ENCODE peak calls at places on chromosomes 5 and 9, in nine cellular contexts. K, M, T, A, D, B, W, C and F are unnamed samples.

GRCh38 chr5:163306421-163306820 is 131.0 kb upstream of the CCNG1 start:
- DNase-seq in K (peak), M (no peak), T (no peak), A (no peak), D (no peak), B (peak), W (no peak), C (no peak), F (no peak)

GRCh38 chr5:61089351-61089750 is 72.9 kb downstream of the SMIM15 start:
- DNase-seq in K (no peak), M (no peak), T (no peak), A (no peak), D (no peak), B (no peak), W (no peak), C (no peak), F (no peak)

GRCh38 chr9:130698514-130698913 is 4.9 kb downstream of the EXOSC2 start:
- DNase-seq in K (peak), M (no peak), T (no peak), A (no peak), D (no peak), B (no peak), W (no peak), C (no peak), F (no peak)

GRCh38 chr9:87425202-87425601 is 72.5 kb upstream of the DAPK1 start:
- DNase-seq in K (no peak), M (no peak), T (no peak), A (no peak), D (no peak), B (no peak), W (no peak), C (no peak), F (no peak)

GRCh38 chr5:42985129-42986037 is 54.7 kb downstream of the ANXA2R start:
- DNase-seq in K (peak), M (no peak), T (no peak), A (no peak), D (no peak), B (no peak), W (no peak), C (no peak), F (no peak)

GRCh38 chr5:120806132-120806531 is 342.0 kb downstream of the PRR16 start:
- DNase-seq in K (no peak), M (no peak), T (no peak), A (no peak), D (no peak), B (no peak), W (no peak), C (no peak), F (no peak)

GRCh38 chr9:32899181-32899580 is 102.2 kb downstream of the APTX start:
- DNase-seq in K (no peak), M (no peak), T (no peak), A (no peak), D (no peak), B (no peak), W (no peak), C (no peak), F (no peak)

GRCh38 chr5:60788863-60789513 is 55.1 kb downstream of the ELOVL7 start:
- DNase-seq in K (no peak), M (no peak), T (no peak), A (no peak), D (no peak), B (no peak), W (no peak), C (no peak), F (no peak)

GRCh38 chr5:77545285-77545684 is 53.2 kb upstream of the WDR41 start:
- DNase-seq in K (no peak), M (no peak), T (no peak), A (no peak), D (no peak), B (no peak), W (no peak), C (peak), F (no peak)

GRCh38 chr9:127177221-127177620 is 54.8 kb upstream of the ANGPTL2 start:
- DNase-seq in K (no peak), M (no peak), T (peak), A (no peak), D (peak), B (no peak), W (peak), C (peak), F (no peak)

GRCh38 chr5:159965031-159965837 is 43.7 kb upstream of the TTC1 start:
- DNase-seq in K (peak), M (no peak), T (peak), A (no peak), D (no peak), B (peak), W (peak), C (no peak), F (no peak)

GRCh38 chr9:12916037-12916436 is 141.2 kb downstream of the LURAP1L start:
- DNase-seq in K (peak), M (no peak), T (no peak), A (no peak), D (no peak), B (no peak), W (no peak), C (no peak), F (no peak)

GRCh38 chr9:20863910-20864309 is 167.5 kb downstream of the HACD4 start:
- DNase-seq in K (no peak), M (no peak), T (no peak), A (no peak), D (no peak), B (no peak), W (no peak), C (no peak), F (no peak)

GRCh38 chr5:138725153-138725884 is 27.9 kb upstream of the CTNNA1 start:
- DNase-seq in K (peak), M (no peak), T (peak), A (no peak), D (peak), B (peak), W (no peak), C (peak), F (no peak)

GRCh38 chr5:111775224-111775623 is 18.2 kb upstream of the NREP start:
- DNase-seq in K (no peak), M (no peak), T (no peak), A (no peak), D (no peak), B (no peak), W (no peak), C (no peak), F (no peak)

GRCh38 chr9:120755827-120756434 is 37.3 kb downstream of the FBXW2 start:
- DNase-seq in K (peak), M (peak), T (peak), A (peak), D (no peak), B (peak), W (peak), C (no peak), F (peak)

GRCh38 chr5:176675676-176676360 is 28.5 kb downstream of the TSPAN17 start:
- DNase-seq in K (peak), M (no peak), T (no peak), A (peak), D (no peak), B (peak), W (no peak), C (no peak), F (no peak)

GRCh38 chr9:108473209-108474112 is 382.3 kb downstream of the ACTL7B start:
- DNase-seq in K (no peak), M (no peak), T (no peak), A (no peak), D (peak), B (peak), W (no peak), C (no peak), F (no peak)

GRCh38 chr5:124599048-124599973 is 147.1 kb downstream of the ZNF608 start:
- DNase-seq in K (peak), M (no peak), T (peak), A (no peak), D (no peak), B (peak), W (no peak), C (no peak), F (no peak)

GRCh38 chr5:177393990-177394389 is 6.5 kb downstream of the PFN3 start:
- DNase-seq in K (no peak), M (no peak), T (no peak), A (no peak), D (no peak), B (no peak), W (no peak), C (no peak), F (no peak)

GRCh38 chr5:145636396-145636795 is 198.7 kb downstream of the PRELID2 start:
- DNase-seq in K (no peak), M (no peak), T (no peak), A (no peak), D (no peak), B (no peak), W (no peak), C (no peak), F (no peak)

GRCh38 chr5:91283326-91283725 is 99.8 kb downstream of the ARRDC3 start:
- DNase-seq in K (no peak), M (no peak), T (no peak), A (no peak), D (no peak), B (no peak), W (no peak), C (no peak), F (no peak)

GRCh38 chr9:128607642-128608350 is 48.9 kb downstream of the DYNC2I2 start:
- DNase-seq in K (no peak), M (no peak), T (peak), A (no peak), D (no peak), B (no peak), W (no peak), C (peak), F (no peak)

GRCh38 chr5:20556364-20556763 is 568.4 kb upstream of the CDH18 start:
- DNase-seq in K (no peak), M (no peak), T (no peak), A (no peak), D (no peak), B (peak), W (no peak), C (no peak), F (no peak)

GRCh38 chr9:135692410-135692809 is 6.9 kb downstream of the SOHLH1 start:
- DNase-seq in K (no peak), M (no peak), T (no peak), A (peak), D (no peak), B (no peak), W (no peak), C (no peak), F (no peak)

GRCh38 chr5:157390179-157390923 is 69.7 kb upstream of the NIPAL4 start:
- DNase-seq in K (peak), M (no peak), T (peak), A (no peak), D (no peak), B (peak), W (no peak), C (no peak), F (peak)

GRCh38 chr9:133539434-133539833 is 4.9 kb downstream of the ADAMTSL2 start:
- DNase-seq in K (no peak), M (no peak), T (peak), A (peak), D (no peak), B (no peak), W (no peak), C (no peak), F (no peak)

GRCh38 chr5:125409101-125409495 is 662.7 kb upstream of the ZNF608 start:
- DNase-seq in K (no peak), M (no peak), T (no peak), A (no peak), D (no peak), B (peak), W (no peak), C (no peak), F (no peak)

GRCh38 chr5:1127991-1128785 is 16.3 kb upstream of the SLC12A7 start:
- DNase-seq in K (no peak), M (no peak), T (peak), A (no peak), D (no peak), B (no peak), W (no peak), C (no peak), F (no peak)

GRCh38 chr5:178182158-178182876 is 4.9 kb downstream of the GMCL2 start:
- DNase-seq in K (no peak), M (no peak), T (no peak), A (no peak), D (peak), B (no peak), W (no peak), C (no peak), F (no peak)

GRCh38 chr5:127203818-127204217 is 86.8 kb upstream of the MEGF10 start:
- DNase-seq in K (no peak), M (no peak), T (no peak), A (no peak), D (no peak), B (no peak), W (no peak), C (no peak), F (no peak)

GRCh38 chr5:64632251-64632650 is 58.1 kb upstream of the SHISAL2B start:
- DNase-seq in K (no peak), M (no peak), T (no peak), A (no peak), D (no peak), B (no peak), W (no peak), C (no peak), F (no peak)

GRCh38 chr5:114191441-114191840 is 170.4 kb upstream of the KCNN2 start:
- DNase-seq in K (no peak), M (no peak), T (no peak), A (no peak), D (no peak), B (no peak), W (no peak), C (no peak), F (no peak)

GRCh38 chr5:132090107-132090506 is 16.5 kb downstream of the CSF2 start:
- DNase-seq in K (no peak), M (no peak), T (no peak), A (no peak), D (no peak), B (peak), W (no peak), C (no peak), F (no peak)

GRCh38 chr5:73233053-73233460 is 60.1 kb downstream of the TMEM174 start:
- DNase-seq in K (no peak), M (no peak), T (no peak), A (no peak), D (no peak), B (no peak), W (no peak), C (no peak), F (no peak)

GRCh38 chr9:108182950-108183381 is 672.8 kb downstream of the ACTL7B start:
- DNase-seq in K (no peak), M (no peak), T (no peak), A (no peak), D (no peak), B (no peak), W (no peak), C (no peak), F (peak)

GRCh38 chr5:138662599-138662998 is 87.4 kb upstream of the HSPA9 start:
- DNase-seq in K (no peak), M (no peak), T (no peak), A (no peak), D (peak), B (no peak), W (no peak), C (no peak), F (no peak)

GRCh38 chr9:35660966-35661413 is 2.9 kb downstream of the CCDC107 start:
- DNase-seq in K (peak), M (no peak), T (peak), A (no peak), D (no peak), B (peak), W (no peak), C (peak), F (no peak)

GRCh38 chr9:35658144-35658893 is at the start of gene CCDC107:
- DNase-seq in K (peak), M (peak), T (peak), A (peak), D (peak), B (peak), W (peak), C (peak), F (no peak)

GRCh38 chr9:35658894-35659220 is 765 bp downstream of the CCDC107 start:
- DNase-seq in K (peak), M (no peak), T (no peak), A (no peak), D (no peak), B (peak), W (no peak), C (peak), F (no peak)

GRCh38 chr9:35657327-35658143 is at the start of gene RMRP:
- DNase-seq in K (peak), M (peak), T (peak), A (peak), D (peak), B (peak), W (peak), C (peak), F (peak)

GRCh38 chr9:35659340-35659739 is 1.2 kb downstream of the CCDC107 start:
- DNase-seq in K (no peak), M (no peak), T (no peak), A (no peak), D (no peak), B (no peak), W (no peak), C (peak), F (no peak)
- TF ChIP-seq POLR2A in K (no peak), M (no peak), T (no peak), A (no peak), D (no peak), B (no peak), W (no peak), C (no peak), F (no peak)

GRCh38 chr5:75057551-75057950 is 5.2 kb upstream of the GCNT4 start:
- DNase-seq in K (no peak), M (no peak), T (no peak), A (no peak), D (no peak), B (no peak), W (no peak), C (no peak), F (no peak)

GRCh38 chr5:75052461-75053285 is at the start of gene GCNT4:
- DNase-seq in K (no peak), M (no peak), T (peak), A (no peak), D (no peak), B (peak), W (peak), C (peak), F (no peak)

GRCh38 chr5:75054110-75054930 is 2.0 kb upstream of the GCNT4 start:
- DNase-seq in K (no peak), M (no peak), T (peak), A (no peak), D (no peak), B (no peak), W (peak), C (peak), F (no peak)

GRCh38 chr5:75053286-75054109 is 1.1 kb upstream of the GCNT4 start:
- DNase-seq in K (peak), M (no peak), T (peak), A (peak), D (peak), B (peak), W (peak), C (peak), F (no peak)

DNA sequence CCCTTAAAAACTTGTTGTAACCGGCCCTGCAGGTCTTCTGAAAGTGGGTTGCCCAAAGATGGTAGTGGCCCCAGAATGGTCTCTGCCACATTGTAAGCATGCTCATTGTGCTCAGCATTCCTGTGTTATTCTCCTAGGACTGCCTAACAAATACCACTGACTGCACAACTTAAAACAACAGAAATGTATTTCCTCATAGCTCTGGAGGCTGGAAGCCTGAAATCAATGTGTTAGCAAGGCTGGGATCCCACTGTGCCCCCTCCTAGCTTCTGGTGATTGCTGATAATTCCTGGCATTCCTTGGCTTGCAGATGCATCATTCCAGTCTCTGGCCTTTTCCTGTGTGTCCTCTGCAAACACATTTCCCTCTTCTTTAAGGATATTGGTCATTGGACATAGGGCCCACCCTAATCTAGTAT is 3.4 kb upstream of the GCNT4 start:
- DNase-seq in K (peak), M (no peak), T (no peak), A (no peak), D (no peak), B (peak), W (no peak), C (no peak), F (no peak)
- TF ChIP-seq EP300 in K (no peak), M (no peak), T (no peak), A (no peak), D (no peak), B (no peak), W (no peak), C (no peak), F (no peak)

DNA sequence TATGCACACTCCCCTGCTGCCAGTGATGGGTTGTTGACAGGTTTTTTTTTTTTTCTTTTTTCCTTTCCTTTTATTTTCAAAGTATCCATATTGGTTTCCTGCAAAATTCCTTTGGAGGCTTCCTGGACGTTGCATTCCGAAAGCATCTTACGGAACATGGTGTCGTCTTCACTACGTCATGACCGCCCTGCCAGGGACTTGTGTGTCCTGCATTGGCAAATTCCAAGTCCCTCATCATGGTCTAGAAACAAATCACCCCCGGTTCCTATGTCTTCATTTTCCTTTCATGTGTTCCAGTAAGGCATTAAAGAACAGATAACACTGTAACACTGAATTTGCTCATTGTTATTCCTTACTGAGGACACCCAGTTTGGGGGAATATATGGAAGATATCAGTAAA is 35.0 kb upstream of the ADAMTSL1 start:
- DNase-seq in K (no peak), M (no peak), T (no peak), A (no peak), D (no peak), B (no peak), W (peak), C (no peak), F (no peak)
- H3K4me3 ChIP-seq in K (no peak), M (peak), T (peak), A (no peak), D (peak), B (no peak), W (peak), C (peak), F (peak)

GRCh38 chr5:79236970-79237734 is 1.2 kb downstream of the JMY start:
- DNase-seq in K (peak), M (no peak), T (peak), A (peak), D (peak), B (peak), W (peak), C (peak), F (no peak)
- TF ChIP-seq POLR2A in K (no peak), M (no peak), T (no peak), A (no peak), D (no peak), B (no peak), W (no peak), C (no peak), F (no peak)

DNA sequence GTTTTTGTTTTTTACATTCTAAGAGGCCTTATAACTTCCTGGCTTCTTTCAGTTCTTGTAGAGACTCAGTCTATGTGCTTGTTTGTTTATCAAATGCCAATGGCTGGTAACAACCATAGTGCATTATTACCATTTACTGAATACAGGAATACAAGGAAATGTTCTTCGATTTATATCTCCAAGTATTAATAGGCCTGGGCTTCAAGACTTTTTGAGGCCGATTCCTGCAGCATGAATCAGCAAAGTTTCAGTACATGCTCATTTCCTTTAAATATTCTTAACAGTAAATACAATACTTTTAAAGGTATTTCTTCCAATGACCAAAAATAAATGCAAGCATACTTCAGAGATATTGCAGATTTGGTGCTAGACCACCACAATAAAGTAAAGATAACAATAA is 535.3 kb downstream of the EFNA5 start:
- DNase-seq in K (no peak), M (no peak), T (no peak), A (no peak), D (no peak), B (peak), W (no peak), C (no peak), F (no peak)
- TF ChIP-seq EP300 in K (no peak), M (no peak), T (no peak), A (no peak), D (no peak), B (no peak), W (no peak), C (no peak), F (no peak)

GRCh38 chr5:38603691-38604090 is 47.2 kb upstream of the LIFR start:
- DNase-seq in K (no peak), M (no peak), T (no peak), A (no peak), D (no peak), B (no peak), W (no peak), C (no peak), F (no peak)

GRCh38 chr5:38607396-38607795 is 51.0 kb upstream of the LIFR start:
- DNase-seq in K (no peak), M (no peak), T (no peak), A (no peak), D (no peak), B (peak), W (no peak), C (no peak), F (no peak)

GRCh38 chr5:38608877-38609276 is 52.4 kb upstream of the LIFR start:
- DNase-seq in K (no peak), M (no peak), T (no peak), A (no peak), D (no peak), B (no peak), W (no peak), C (no peak), F (no peak)

GRCh38 chr5:38605610-38606009 is 49.2 kb upstream of the LIFR start:
- DNase-seq in K (no peak), M (no peak), T (no peak), A (no peak), D (no peak), B (no peak), W (no peak), C (no peak), F (no peak)

GRCh38 chr5:38607930-38608545 is 51.6 kb upstream of the LIFR start:
- DNase-seq in K (peak), M (no peak), T (no peak), A (no peak), D (no peak), B (no peak), W (no peak), C (no peak), F (no peak)
- H3K4me3 ChIP-seq in K (no peak), M (no peak), T (peak), A (no peak), D (no peak), B (no peak), W (no peak), C (no peak), F (no peak)

GRCh38 chr5:62771331-62771730 is 192.7 kb downstream of the LRRC70 start:
- DNase-seq in K (no peak), M (no peak), T (no peak), A (no peak), D (no peak), B (no peak), W (no peak), C (no peak), F (no peak)
- TF ChIP-seq POLR2A in K (no peak), M (no peak), T (no peak), A (no peak), D (no peak), B (no peak), W (no peak), C (no peak), F (no peak)